ENCODE peak calls at places on chromosomes 1 and 21, in ten cellular contexts. T, A, I, Y, U, Z, G, N, J and L are unnamed samples. For H3K9me3 and H3K36me3, the result is how much of the 10 kb centered on the place peaks cover.

GRCh38 chr1:214917081-214917635 is 165.4 kb upstream of the KCNK2 start:
- DNase-seq in Z (no peak), I (no peak), Y (no peak), U (no peak), N (no peak), T (no peak), J (no peak), G (no peak), A (no peak), L (no peak)

GRCh38 chr1:192739476-192740184 is 69.2 kb upstream of the RGS2 start:
- DNase-seq in Y (no peak), J (no peak), N (no peak), A (no peak), Z (no peak), G (no peak), T (no peak), U (no peak), I (no peak), L (peak)

GRCh38 chr1:24765308-24765988 is 20.2 kb downstream of the CLIC4 start:
- DNase-seq in A (peak), U (no peak), I (no peak), N (no peak), T (no peak), Z (peak), J (no peak), G (no peak), Y (no peak), L (no peak)

GRCh38 chr1:178606839-178607238 is 93.9 kb downstream of the TEX35 start:
- DNase-seq in A (no peak), Z (no peak), G (no peak), N (no peak), U (no peak), Y (no peak), I (no peak), J (no peak), T (no peak), L (no peak)

GRCh38 chr21:38282921-38283320 is 26.1 kb downstream of the KCNJ15 start:
- DNase-seq in T (no peak), U (no peak), G (no peak), A (no peak), J (no peak), Y (no peak), Z (no peak), N (no peak), I (no peak), L (no peak)

GRCh38 chr1:53615101-53615500 is 123.9 kb downstream of the GLIS1 start:
- DNase-seq in A (no peak), J (no peak), N (peak), G (no peak), Y (no peak), T (no peak), U (peak), Z (no peak), I (no peak), L (no peak)

GRCh38 chr1:36866168-36866814 is 168.0 kb downstream of the GRIK3 start:
- DNase-seq in Z (no peak), G (no peak), I (no peak), U (no peak), A (no peak), N (no peak), J (no peak), T (no peak), Y (no peak), L (no peak)

GRCh38 chr1:8365661-8366362 is 47.9 kb downstream of the SLC45A1 start:
- DNase-seq in U (peak), N (no peak), Y (no peak), Z (no peak), T (no peak), G (no peak), J (no peak), I (no peak), A (no peak), L (no peak)

GRCh38 chr1:242467556-242468145 is 56.8 kb downstream of the PLD5 start:
- DNase-seq in Y (peak), I (peak), U (peak), Z (peak), T (peak), A (peak), G (peak), N (no peak), J (peak), L (peak)

GRCh38 chr21:27561116-27561515 is 594.2 kb upstream of the ADAMTS5 start:
- DNase-seq in J (no peak), Z (no peak), A (no peak), T (peak), Y (no peak), G (no peak), U (no peak), I (no peak), N (peak), L (peak)

GRCh38 chr1:161020573-161021167 is at the start of gene F11R:
- DNase-seq in Y (peak), U (peak), I (peak), G (peak), Z (no peak), A (peak), J (peak), N (peak), T (no peak), L (no peak)

GRCh38 chr1:221729771-221730170 is 12.1 kb downstream of the DUSP10 start:
- DNase-seq in G (no peak), I (no peak), N (no peak), U (no peak), Y (no peak), T (no peak), J (no peak), A (no peak), Z (no peak), L (no peak)

GRCh38 chr1:3450202-3450863 is 4.1 kb upstream of the ARHGEF16 start:
- DNase-seq in J (no peak), G (no peak), N (no peak), Z (no peak), U (no peak), I (no peak), T (no peak), A (no peak), Y (no peak), L (no peak)

GRCh38 chr1:201189085-201189484 is 1.5 kb upstream of the IGFN1 start:
- DNase-seq in T (no peak), U (no peak), I (no peak), A (no peak), Z (no peak), Y (no peak), J (no peak), G (no peak), N (no peak), L (no peak)

GRCh38 chr1:61107638-61108037 is 25.3 kb downstream of the NFIA start:
- DNase-seq in Z (no peak), G (no peak), J (no peak), U (no peak), T (no peak), N (no peak), I (no peak), Y (no peak), A (no peak), L (no peak)

GRCh38 chr1:117826551-117827078 is 102.8 kb downstream of the GDAP2 start:
- DNase-seq in Y (no peak), J (peak), U (no peak), A (peak), G (no peak), N (no peak), Z (peak), I (peak), T (peak), L (peak)

GRCh38 chr1:44537961-44538360 is 132.9 kb downstream of the RNF220 start:
- DNase-seq in G (no peak), Z (no peak), Y (no peak), U (no peak), J (no peak), A (no peak), T (no peak), N (no peak), I (no peak), L (no peak)

GRCh38 chr1:10316752-10317151 is 82.1 kb upstream of the PGD start:
- DNase-seq in N (no peak), A (no peak), Y (no peak), Z (no peak), J (no peak), G (no peak), T (no peak), U (no peak), I (no peak), L (no peak)

GRCh38 chr1:200035956-200036615 is 8.6 kb downstream of the NR5A2 start:
- DNase-seq in G (no peak), I (no peak), T (no peak), A (no peak), U (no peak), N (no peak), Y (peak), Z (no peak), J (no peak), L (no peak)

GRCh38 chr21:34916446-34916845 is 132.7 kb downstream of the RUNX1 start:
- DNase-seq in U (no peak), T (no peak), G (no peak), N (no peak), Z (peak), A (peak), J (no peak), I (no peak), Y (no peak), L (no peak)

GRCh38 chr1:16289959-16290358 is 53.0 kb upstream of the CPLANE2 start:
- DNase-seq in J (no peak), Z (no peak), T (no peak), U (no peak), G (no peak), Y (no peak), N (no peak), A (no peak), I (no peak), L (no peak)

GRCh38 chr1:204092632-204093420 is 19.9 kb downstream of the SOX13 start:
- DNase-seq in J (no peak), G (no peak), N (no peak), A (no peak), U (no peak), T (no peak), Z (no peak), I (no peak), Y (no peak), L (no peak)

GRCh38 chr1:196609114-196609737 is 986 bp upstream of the KCNT2 start:
- DNase-seq in U (no peak), A (no peak), J (no peak), N (no peak), I (no peak), Z (no peak), T (no peak), Y (peak), G (no peak), L (no peak)
- H3K4me3 ChIP-seq in U (peak), A (peak), J (peak), N (peak), I (no peak), Z (no peak), T (peak), Y (peak), G (no peak), L (peak)

DNA sequence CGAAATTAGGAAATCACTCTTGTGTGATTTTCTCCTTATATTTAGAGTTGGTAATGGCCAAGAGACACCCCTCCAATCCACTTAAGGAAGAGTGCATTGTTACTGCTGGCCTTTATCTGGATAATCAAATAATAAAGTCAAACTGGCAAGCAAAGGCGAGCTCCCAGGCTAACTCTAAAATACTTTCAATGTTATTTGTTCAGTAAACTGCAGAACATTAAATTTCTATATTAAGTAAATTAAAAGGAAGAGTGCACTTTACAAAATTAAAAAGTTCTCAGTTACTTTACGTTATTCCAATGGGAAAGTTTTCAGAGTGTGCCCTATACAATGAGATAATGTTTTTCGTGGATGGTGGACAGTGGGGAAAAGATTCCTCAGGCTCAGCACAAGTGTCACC is 562.4 kb upstream of the BEND5 start:
- DNase-seq in U (no peak), I (no peak), Z (no peak), J (no peak), T (no peak), N (no peak), Y (no peak), G (no peak), A (no peak), L (no peak)
- H3K9me3 ChIP-seq in U (under half), I (under half), Z (under half), J (under half), T (under half), N (under half), Y (under half), G (under half), A (under half), L (under half)

GRCh38 chr1:2031546-2032540 is 12.7 kb downstream of the GABRD start:
- DNase-seq in T (no peak), Z (no peak), I (no peak), J (no peak), U (no peak), N (no peak), Y (no peak), A (no peak), G (no peak), L (no peak)

GRCh38 chr1:2032737-2033136 is 13.6 kb downstream of the GABRD start:
- DNase-seq in J (no peak), Y (no peak), Z (no peak), A (no peak), G (no peak), I (no peak), U (no peak), N (no peak), T (no peak), L (no peak)

GRCh38 chr1:2030076-2030870 is 11.1 kb downstream of the GABRD start:
- DNase-seq in I (no peak), G (no peak), U (no peak), Z (no peak), Y (no peak), A (no peak), J (no peak), N (no peak), T (no peak), L (no peak)

GRCh38 chr1:2036287-2036686 is 13.9 kb upstream of the PRKCZ start:
- DNase-seq in U (no peak), I (no peak), J (no peak), G (no peak), A (no peak), Y (no peak), Z (no peak), T (no peak), N (no peak), L (no peak)

GRCh38 chr1:2033165-2033564 is 14.0 kb downstream of the GABRD start:
- DNase-seq in I (no peak), Z (no peak), N (no peak), U (no peak), J (no peak), Y (no peak), T (no peak), A (no peak), G (no peak), L (no peak)
- H3K36me3 ChIP-seq in I (under half), Z (under half), N (under half), U (under half), J (under half), Y (under half), T (under half), A (under half), G (under half), L (under half)

GRCh38 chr1:181179279-181179979 is 90.9 kb downstream of the IER5 start:
- DNase-seq in J (no peak), Y (no peak), U (no peak), N (no peak), Z (no peak), G (no peak), I (no peak), T (no peak), A (no peak), L (no peak)
- H3K4me3 ChIP-seq in J (no peak), Y (peak), U (no peak), N (no peak), Z (no peak), G (no peak), I (no peak), T (peak), A (no peak), L (no peak)

GRCh38 chr1:227560393-227560792 is 3.0 kb upstream of the ZNF678 start:
- DNase-seq in J (peak), T (no peak), Z (no peak), I (no peak), Y (no peak), A (no peak), G (no peak), U (no peak), N (no peak), L (no peak)

GRCh38 chr1:227559926-227560325 is 3.4 kb upstream of the ZNF678 start:
- DNase-seq in T (no peak), N (no peak), I (no peak), Z (no peak), Y (no peak), A (no peak), G (no peak), U (no peak), J (no peak), L (no peak)

GRCh38 chr1:227557962-227558806 is 5.2 kb upstream of the ZNF678 start:
- DNase-seq in N (no peak), I (no peak), T (no peak), Y (no peak), G (no peak), U (no peak), A (no peak), J (no peak), Z (no peak), L (no peak)

GRCh38 chr1:227559499-227559898 is 3.9 kb upstream of the ZNF678 start:
- DNase-seq in G (no peak), Z (no peak), I (no peak), N (no peak), Y (no peak), U (no peak), T (no peak), A (no peak), J (no peak), L (no peak)

GRCh38 chr1:227558807-227559186 is 4.6 kb upstream of the ZNF678 start:
- DNase-seq in J (no peak), A (no peak), T (no peak), N (no peak), Y (no peak), I (no peak), U (no peak), Z (no peak), G (no peak), L (no peak)
- H3K9me3 ChIP-seq in J (under half), A (under half), T (under half), N (under half), Y (under half), I (under half), U (under half), Z (under half), G (under half), L (under half)

GRCh38 chr21:46266946-46267345 is 18.5 kb downstream of the MCM3AP start:
- DNase-seq in J (no peak), U (no peak), N (no peak), Y (no peak), I (no peak), Z (no peak), G (no peak), T (no peak), A (no peak), L (no peak)

GRCh38 chr21:46264046-46264689 is 21.2 kb downstream of the MCM3AP start:
- DNase-seq in A (no peak), U (no peak), G (no peak), N (no peak), Y (no peak), I (no peak), T (no peak), J (no peak), Z (no peak), L (no peak)

GRCh38 chr21:46268371-46268770 is 17.0 kb downstream of the MCM3AP start:
- DNase-seq in A (no peak), Y (no peak), J (no peak), I (no peak), N (no peak), G (no peak), Z (no peak), U (no peak), T (no peak), L (no peak)

GRCh38 chr21:46265736-46266525 is 19.5 kb downstream of the MCM3AP start:
- DNase-seq in N (no peak), A (no peak), T (no peak), G (no peak), J (no peak), U (no peak), I (no peak), Y (no peak), Z (no peak), L (no peak)

DNA sequence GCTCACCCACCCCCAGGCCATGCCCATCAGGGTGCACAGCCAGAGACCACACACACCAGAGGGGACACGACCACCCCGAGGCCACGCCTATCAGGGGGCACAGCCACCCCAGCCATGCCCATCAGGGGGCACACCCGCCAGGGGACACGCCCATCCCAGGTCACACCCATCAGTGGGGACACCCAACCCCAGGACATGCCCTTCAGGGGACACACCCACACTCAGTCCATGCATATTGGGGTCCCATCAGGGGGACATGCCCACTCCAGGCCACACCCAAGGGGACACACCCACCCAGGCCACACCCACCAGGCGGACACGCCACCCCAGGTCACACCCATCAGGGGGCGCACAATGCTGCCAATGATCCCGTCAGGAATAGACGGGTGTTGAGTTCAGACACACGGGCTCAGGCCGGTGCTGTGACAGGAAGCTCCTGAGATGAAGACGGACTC is 20.7 kb downstream of the MCM3AP start:
- DNase-seq in U (no peak), G (no peak), Z (no peak), T (no peak), Y (no peak), J (no peak), I (no peak), N (no peak), A (no peak), L (no peak)
- H3K36me3 ChIP-seq in U (under half), G (half or more), Z (under half), T (half or more), Y (under half), J (under half), I (under half), N (half or more), A (half or more), L (half or more)

GRCh38 chr1:169724168-169724567 is 9.7 kb downstream of the SELE start:
- DNase-seq in N (no peak), Z (no peak), A (no peak), T (no peak), J (no peak), I (no peak), G (no peak), Y (no peak), U (no peak), L (no peak)
- H3K4me3 ChIP-seq in N (no peak), Z (no peak), A (no peak), T (no peak), J (no peak), I (no peak), G (no peak), Y (no peak), U (no peak), L (no peak)

GRCh38 chr21:26421724-26422123 is 151.4 kb downstream of the CYYR1 start:
- DNase-seq in U (no peak), I (no peak), Y (no peak), G (no peak), A (no peak), N (no peak), J (no peak), Z (no peak), T (no peak), L (no peak)
- H3K9me3 ChIP-seq in U (under half), I (under half), Y (under half), G (under half), A (under half), N (under half), J (under half), Z (under half), T (under half), L (under half)

GRCh38 chr1:182226618-182227017 is 165.0 kb downstream of the GLUL start:
- DNase-seq in T (no peak), Z (no peak), I (no peak), U (no peak), G (no peak), Y (no peak), J (no peak), A (no peak), N (no peak), L (no peak)

GRCh38 chr1:182229451-182229850 is 162.1 kb downstream of the GLUL start:
- DNase-seq in T (no peak), J (no peak), U (no peak), Z (no peak), Y (no peak), G (no peak), N (no peak), I (no peak), A (no peak), L (no peak)

GRCh38 chr1:182235604-182235951 is 156.0 kb downstream of the GLUL start:
- DNase-seq in A (no peak), I (no peak), Z (no peak), N (no peak), G (no peak), U (no peak), T (no peak), Y (no peak), J (no peak), L (no peak)

GRCh38 chr1:182227864-182228547 is 163.6 kb downstream of the GLUL start:
- DNase-seq in A (no peak), Z (no peak), G (no peak), T (no peak), N (no peak), J (no peak), U (no peak), Y (no peak), I (no peak), L (no peak)

GRCh38 chr1:182229907-182230522 is 161.6 kb downstream of the GLUL start:
- DNase-seq in T (no peak), J (no peak), Z (no peak), I (no peak), Y (peak), N (no peak), U (no peak), A (no peak), G (no peak), L (no peak)
- H3K36me3 ChIP-seq in T (under half), J (under half), Z (under half), I (under half), Y (under half), N (under half), U (under half), A (under half), G (under half), L (under half)

GRCh38 chr1:102580806-102581205 is 527.5 kb downstream of the COL11A1 start:
- DNase-seq in N (no peak), U (no peak), A (no peak), G (no peak), Y (no peak), I (no peak), Z (no peak), T (no peak), J (no peak), L (no peak)
- H3K4me3 ChIP-seq in N (no peak), U (no peak), A (no peak), G (no peak), Y (no peak), I (no peak), Z (no peak), T (no peak), J (no peak), L (no peak)